ENCODE peak calls at places on chromosomes 5 and 9, in ten cellular contexts. M is fibroblast of lung, J is PC-3, O is gastrocnemius medialis, K is Peyer's patch, P is pancreas, N is heart left ventricle, S is ovary, T is brain microvascular endothelial cell, Z is tibial artery. L is an unnamed sample.

GRCh38 chr5:72293495-72294055 is 26.5 kb downstream of the MRPS27 start:
- DNase-seq in P (no peak), Z (no peak), S (no peak), J (no peak), O (no peak), T (no peak), K (no peak), M (no peak), N (no peak), L (no peak)

GRCh38 chr9:71911908-71912325 is 478 bp downstream of the C9orf85 start:
- DNase-seq in P (no peak), K (no peak), T (no peak), O (no peak), M (peak; percentile 63), N (no peak), Z (no peak), J (no peak), S (no peak), L (no peak)

GRCh38 chr9:90009447-90009846 is 404.6 kb downstream of the GADD45G start:
- DNase-seq in S (no peak), T (no peak), J (no peak), P (no peak), M (no peak), O (no peak), Z (peak; percentile 36), K (peak; percentile 80), N (no peak), L (no peak)

GRCh38 chr5:154221371-154221896 is 30.9 kb downstream of the GALNT10 start:
- DNase-seq in T (peak; percentile 89), K (peak; percentile 47), J (peak; percentile 84), N (peak; percentile 48), S (no peak), M (peak; percentile 100), Z (peak; percentile 42), O (peak; percentile 32), P (no peak), L (no peak)

GRCh38 chr5:981466-981865 is 27.1 kb upstream of the NKD2 start:
- DNase-seq in T (no peak), P (no peak), K (no peak), Z (no peak), J (no peak), N (no peak), O (no peak), S (no peak), M (no peak), L (no peak)

GRCh38 chr9:128339761-128340690 is at the start of gene SLC27A4:
- DNase-seq in Z (peak; percentile 54), J (peak; percentile 85), M (peak; percentile 78), K (peak; percentile 71), P (peak; percentile 90), S (peak; percentile 53), O (peak; percentile 49), N (peak; percentile 78), T (peak; percentile 45), L (peak; percentile 65)

GRCh38 chr5:172488221-172488620 is 33.9 kb upstream of the SH3PXD2B start:
- DNase-seq in S (no peak), Z (no peak), P (no peak), O (no peak), K (no peak), J (no peak), T (no peak), N (no peak), M (no peak), L (no peak)

GRCh38 chr5:179816401-179817070 is 4.2 kb upstream of the SQSTM1 start:
- DNase-seq in Z (no peak), S (peak; percentile 43), K (no peak), T (no peak), P (peak; percentile 76), M (no peak), N (no peak), O (no peak), J (no peak), L (no peak)

GRCh38 chr9:121888438-121888775 is 204.7 kb downstream of the TTLL11 start:
- DNase-seq in Z (peak; percentile 45), K (no peak), T (peak; percentile 95), M (peak; percentile 91), N (peak; percentile 37), P (no peak), O (no peak), S (peak; percentile 62), J (no peak), L (no peak)

GRCh38 chr9:136545065-136545965 is 533 bp downstream of the NOTCH1 start:
- DNase-seq in S (peak; percentile 63), K (peak; percentile 52), M (no peak), Z (no peak), N (no peak), T (no peak), P (no peak), O (no peak), J (no peak), L (no peak)

GRCh38 chr5:133469252-133469651 is 143.1 kb downstream of the FSTL4 start:
- DNase-seq in M (no peak), P (no peak), Z (no peak), T (no peak), S (no peak), J (no peak), N (no peak), K (no peak), O (no peak), L (no peak)

GRCh38 chr5:133469846-133470245 is 142.5 kb downstream of the FSTL4 start:
- DNase-seq in N (no peak), J (no peak), K (no peak), M (no peak), Z (no peak), T (no peak), O (no peak), P (no peak), S (no peak), L (no peak)

GRCh38 chr5:133473291-133473690 is 139.1 kb downstream of the FSTL4 start:
- DNase-seq in K (no peak), O (no peak), P (no peak), J (no peak), S (no peak), Z (no peak), N (no peak), T (no peak), M (no peak), L (no peak)

GRCh38 chr5:133472829-133473228 is 139.5 kb downstream of the FSTL4 start:
- DNase-seq in P (no peak), T (no peak), N (no peak), M (no peak), J (no peak), S (no peak), K (no peak), O (no peak), Z (no peak), L (no peak)

GRCh38 chr5:133471699-133472098 is 140.6 kb downstream of the FSTL4 start:
- DNase-seq in M (no peak), S (no peak), J (no peak), P (no peak), T (no peak), Z (no peak), N (no peak), K (no peak), O (no peak), L (no peak)
- H3K27me3 ChIP-seq in M (no peaks in the 10 kb centered on the region), S (no peaks in the 10 kb centered on the region), J (no peaks in the 10 kb centered on the region), P (no peaks in the 10 kb centered on the region), T (no peaks in the 10 kb centered on the region), Z (peaks cover 6% of the 10 kb centered on the region), N (no peaks in the 10 kb centered on the region), K (no peaks in the 10 kb centered on the region), O (no peaks in the 10 kb centered on the region), L (no peaks in the 10 kb centered on the region)

GRCh38 chr5:141816598-141817399 is 61.4 kb downstream of the PCDH1 start:
- DNase-seq in T (no peak), S (no peak), N (peak; percentile 66), M (no peak), J (no peak), K (no peak), Z (no peak), P (no peak), O (no peak), L (no peak)
- H3K27me3 ChIP-seq in T (peaks cover 4% of the 10 kb centered on the region), S (no peaks in the 10 kb centered on the region), N (no peaks in the 10 kb centered on the region), M (peaks cover 18% of the 10 kb centered on the region), J (no peaks in the 10 kb centered on the region), K (no peaks in the 10 kb centered on the region), Z (peaks cover 6% of the 10 kb centered on the region), P (no peaks in the 10 kb centered on the region), O (peaks cover 3% of the 10 kb centered on the region), L (no peaks in the 10 kb centered on the region)

GRCh38 chr5:175206651-175207050 is 237.3 kb downstream of the DRD1 start:
- DNase-seq in K (no peak), J (peak; percentile 8), M (no peak), T (no peak), N (no peak), P (no peak), Z (no peak), S (no peak), O (no peak), L (no peak)

GRCh38 chr5:175202461-175203065 is 241.4 kb downstream of the DRD1 start:
- DNase-seq in O (no peak), K (no peak), M (peak; percentile 82), N (no peak), P (no peak), S (no peak), J (peak; percentile 65), Z (no peak), T (no peak), L (no peak)

GRCh38 chr5:175212203-175212602 is 231.8 kb downstream of the DRD1 start:
- DNase-seq in K (no peak), S (no peak), O (no peak), T (no peak), J (no peak), Z (no peak), P (no peak), N (no peak), M (no peak), L (no peak)

DNA sequence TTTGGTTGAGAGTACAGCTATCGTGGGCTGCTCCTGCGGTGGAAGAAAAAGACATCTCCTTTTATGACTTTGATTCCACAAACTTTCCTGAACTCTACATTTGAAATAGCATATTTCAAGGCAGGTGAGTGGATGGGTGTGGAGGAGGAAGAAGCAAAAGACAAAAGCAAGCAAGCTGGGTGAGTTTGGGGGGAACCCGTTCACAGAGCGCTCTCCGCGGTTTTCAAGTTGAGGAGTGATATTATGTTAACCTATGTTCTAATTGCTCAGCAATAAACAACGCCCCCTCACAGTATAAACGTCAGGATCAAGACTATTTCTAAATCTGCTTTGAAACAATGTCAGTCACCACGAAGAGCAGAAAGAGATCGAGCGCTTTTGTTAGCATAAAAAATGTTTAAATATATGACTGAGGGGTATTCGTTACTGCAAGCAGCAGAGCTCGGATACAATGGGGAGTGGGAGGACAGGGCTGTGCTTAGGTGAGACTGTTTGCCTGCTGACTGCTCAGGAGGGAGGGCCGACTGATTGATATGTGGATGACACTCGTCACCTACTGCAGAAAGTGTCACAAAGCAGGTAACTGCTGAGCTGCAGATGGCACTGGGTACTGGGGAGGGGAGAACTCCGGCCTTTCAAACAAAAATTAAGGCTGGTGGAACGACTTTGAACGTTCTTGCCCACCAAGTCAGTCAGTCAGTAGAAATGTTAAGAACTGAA is 236.5 kb downstream of the DRD1 start:
- DNase-seq in T (no peak), K (no peak), M (no peak), P (no peak), N (no peak), S (no peak), Z (no peak), O (no peak), J (no peak), L (no peak)
- H3K27me3 ChIP-seq in T (no peaks in the 10 kb centered on the region), K (no peaks in the 10 kb centered on the region), M (no peaks in the 10 kb centered on the region), P (no peaks in the 10 kb centered on the region), N (no peaks in the 10 kb centered on the region), S (no peaks in the 10 kb centered on the region), Z (no peaks in the 10 kb centered on the region), O (no peaks in the 10 kb centered on the region), J (peaks cover 45% of the 10 kb centered on the region), L (no peaks in the 10 kb centered on the region)

DNA sequence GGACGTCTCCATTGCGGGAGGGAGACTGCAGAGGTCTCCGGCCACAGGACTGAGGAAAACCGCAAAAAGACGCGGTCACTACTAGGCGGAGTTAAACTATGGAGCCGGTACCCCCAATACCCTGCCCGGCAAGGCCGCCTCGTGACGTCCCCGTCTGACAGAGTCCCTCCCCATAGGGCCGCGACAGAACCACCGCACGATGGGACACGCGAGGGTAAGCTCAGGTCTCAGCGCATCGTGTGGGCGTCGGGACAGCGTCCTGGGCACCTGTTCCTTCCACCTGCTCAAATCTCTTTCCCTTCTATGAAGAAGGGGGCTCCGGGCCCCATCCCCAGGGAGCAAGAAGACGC is 35.2 kb upstream of the GLDC start:
- DNase-seq in S (no peak), P (no peak), N (peak; percentile 77), J (peak; percentile 40), M (peak; percentile 57), T (no peak), Z (peak; percentile 57), K (peak; percentile 64), O (no peak), L (peak; percentile 55)
- H3K27me3 ChIP-seq in S (no peaks in the 10 kb centered on the region), P (no peaks in the 10 kb centered on the region), N (no peaks in the 10 kb centered on the region), J (no peaks in the 10 kb centered on the region), M (no peaks in the 10 kb centered on the region), T (no peaks in the 10 kb centered on the region), Z (no peaks in the 10 kb centered on the region), K (no peaks in the 10 kb centered on the region), O (no peaks in the 10 kb centered on the region), L (no peaks in the 10 kb centered on the region)